ENCODE peak calls at places on chromosome X, in four cellular contexts. B, J, R and O are unnamed samples.

GRCh38 chrX:9231491-9231890 is 197.6 kb upstream of the FAM9B start:
- DNase-seq in B (no peak), J (no peak), R (no peak), O (peak)

GRCh38 chrX:69538321-69538876 is 34.3 kb downstream of the NALF2 start:
- DNase-seq in B (peak), J (peak), R (peak), O (peak)

GRCh38 chrX:41837270-41837944 is 85.9 kb downstream of the CASK start:
- DNase-seq in B (no peak), J (no peak), R (no peak), O (no peak)

GRCh38 chrX:132442674-132443073 is 46.2 kb downstream of the MBNL3 start:
- DNase-seq in B (no peak), J (no peak), R (no peak), O (peak)

GRCh38 chrX:45806410-45807121 is 605.9 kb upstream of the DIPK2B start:
- DNase-seq in B (no peak), J (no peak), R (no peak), O (peak)

GRCh38 chrX:32530802-32531403 is 680.4 kb downstream of the DMD start:
- DNase-seq in B (no peak), J (no peak), R (no peak), O (peak)

GRCh38 chrX:30615229-30615628 is 37.7 kb upstream of the TASL start:
- DNase-seq in B (no peak), J (no peak), R (no peak), O (no peak)

GRCh38 chrX:12494400-12495138 is 296.6 kb upstream of the PRPS2 start:
- DNase-seq in B (no peak), J (no peak), R (no peak), O (no peak)

GRCh38 chrX:153539171-153539978 is 21.9 kb downstream of the ATP2B3 start:
- DNase-seq in B (peak), J (peak), R (peak), O (peak)

GRCh38 chrX:11111947-11112346 is 815 bp downstream of the HCCS start:
- DNase-seq in B (no peak), J (no peak), R (no peak), O (no peak)

GRCh38 chrX:55379396-55379795 is 72.5 kb upstream of the MAGEH1 start:
- DNase-seq in B (no peak), J (no peak), R (no peak), O (no peak)

GRCh38 chrX:14936561-14936960 is 63.3 kb downstream of the MOSPD2 start:
- DNase-seq in B (peak), J (no peak), R (no peak), O (peak)

GRCh38 chrX:12977761-12978204 is 2.9 kb downstream of the TMSB4X start:
- DNase-seq in B (no peak), J (no peak), R (no peak), O (no peak)

GRCh38 chrX:68018248-68019203 is 414.8 kb downstream of the OPHN1 start:
- DNase-seq in B (no peak), J (peak), R (no peak), O (peak)

GRCh38 chrX:49276671-49277519 is 7.3 kb downstream of the PPP1R3F start:
- DNase-seq in B (peak), J (no peak), R (no peak), O (no peak)

GRCh38 chrX:134254511-134254910 is 17.5 kb downstream of the CCDC160 start:
- DNase-seq in B (no peak), J (no peak), R (no peak), O (no peak)

GRCh38 chrX:119604778-119605177 is 1.4 kb downstream of the NKRF start:
- DNase-seq in B (no peak), J (no peak), R (no peak), O (peak)

GRCh38 chrX:455199-455598 is 68.5 kb upstream of the PPP2R3B start:
- DNase-seq in B (no peak), J (no peak), R (no peak), O (no peak)

GRCh38 chrX:16587776-16588175 is 62.2 kb upstream of the S100G start:
- DNase-seq in B (no peak), J (no peak), R (no peak), O (no peak)

GRCh38 chrX:120224388-120224787 is 26.2 kb upstream of the ZBTB33 start:
- DNase-seq in B (no peak), J (no peak), R (no peak), O (no peak)

GRCh38 chrX:110569506-110569905 is 210.9 kb downstream of the RTL9 start:
- DNase-seq in B (no peak), J (no peak), R (no peak), O (no peak)

GRCh38 chrX:154325541-154325940 is 29.9 kb downstream of the TKTL1 start:
- DNase-seq in B (no peak), J (no peak), R (no peak), O (peak)

GRCh38 chrX:2497961-2498780 is 2.6 kb downstream of the DHRSX start:
- DNase-seq in B (no peak), J (no peak), R (no peak), O (peak)

GRCh38 chrX:23317799-23318724 is 16.6 kb upstream of the PTCHD1 start:
- DNase-seq in B (no peak), J (peak), R (no peak), O (peak)

GRCh38 chrX:2584216-2584615 is 83.4 kb upstream of the DHRSX start:
- DNase-seq in B (no peak), J (peak), R (no peak), O (no peak)

GRCh38 chrX:136954930-136955329 is 74.4 kb upstream of the RBMX start:
- DNase-seq in B (no peak), J (peak), R (no peak), O (peak)

GRCh38 chrX:24355095-24355494 is 5.3 kb upstream of the SUPT20HL1 start:
- DNase-seq in B (no peak), J (no peak), R (no peak), O (no peak)

GRCh38 chrX:312621-313331 is 5.8 kb downstream of the GTPBP6 start:
- DNase-seq in B (no peak), J (no peak), R (no peak), O (no peak)

GRCh38 chrX:27186671-27187070 is 276.5 kb downstream of the PPP4R3C start:
- DNase-seq in B (no peak), J (peak), R (no peak), O (peak)

GRCh38 chrX:48826876-48827653 is 752 bp downstream of the ERAS start:
- DNase-seq in B (no peak), J (peak), R (no peak), O (no peak)

GRCh38 chrX:24235084-24235710 is 78.7 kb downstream of the SUPT20HL2 start:
- DNase-seq in B (no peak), J (no peak), R (no peak), O (no peak)

GRCh38 chrX:129931411-129932136 is 25.6 kb downstream of the UTP14A start:
- DNase-seq in B (peak), J (peak), R (peak), O (peak)

GRCh38 chrX:131287556-131288179 is 1.4 kb downstream of the IGSF1 start:
- DNase-seq in B (no peak), J (no peak), R (no peak), O (no peak)

GRCh38 chrX:5957506-5957905 is 271.2 kb downstream of the NLGN4X start:
- DNase-seq in B (no peak), J (no peak), R (no peak), O (no peak)

GRCh38 chrX:130299279-130300009 is 30.7 kb upstream of the ZNF280C start:
- DNase-seq in B (no peak), J (peak), R (no peak), O (no peak)

GRCh38 chrX:66004928-66005831 is 34.7 kb downstream of the VSIG4 start:
- DNase-seq in B (no peak), J (no peak), R (no peak), O (no peak)

GRCh38 chrX:118117069-118117405 is 427 bp upstream of the KLHL13 start:
- DNase-seq in B (no peak), J (no peak), R (no peak), O (no peak)

GRCh38 chrX:131763674-131764073 is 219.8 kb downstream of the OR13H1 start:
- DNase-seq in B (peak), J (peak), R (peak), O (no peak)

GRCh38 chrX:134999469-134999868 is 8.7 kb downstream of the SMIM10 start:
- DNase-seq in B (no peak), J (peak), R (no peak), O (peak)

GRCh38 chrX:139971394-139971749 is 6.1 kb upstream of the CXorf66 start:
- DNase-seq in B (no peak), J (no peak), R (no peak), O (no peak)
- H3K4me3 ChIP-seq in B (no peak), J (no peak), R (no peak), O (no peak)

GRCh38 chrX:100647095-100647494 is 3.1 kb downstream of the SRPX2 start:
- DNase-seq in B (peak), J (no peak), R (no peak), O (peak)
- TF ChIP-seq CTCF in B (no peak), J (no peak), R (no peak), O (peak)

GRCh38 chrX:78330540-78330939 is 3.1 kb upstream of the CYSLTR1 start:
- DNase-seq in B (no peak), J (no peak), R (no peak), O (no peak)

GRCh38 chrX:78330068-78330467 is 2.7 kb upstream of the CYSLTR1 start:
- DNase-seq in B (no peak), J (no peak), R (no peak), O (no peak)

GRCh38 chrX:78329486-78329885 is 2.1 kb upstream of the CYSLTR1 start:
- DNase-seq in B (no peak), J (no peak), R (no peak), O (no peak)

GRCh38 chrX:78331708-78332107 is 4.3 kb upstream of the CYSLTR1 start:
- DNase-seq in B (no peak), J (no peak), R (no peak), O (no peak)

DNA sequence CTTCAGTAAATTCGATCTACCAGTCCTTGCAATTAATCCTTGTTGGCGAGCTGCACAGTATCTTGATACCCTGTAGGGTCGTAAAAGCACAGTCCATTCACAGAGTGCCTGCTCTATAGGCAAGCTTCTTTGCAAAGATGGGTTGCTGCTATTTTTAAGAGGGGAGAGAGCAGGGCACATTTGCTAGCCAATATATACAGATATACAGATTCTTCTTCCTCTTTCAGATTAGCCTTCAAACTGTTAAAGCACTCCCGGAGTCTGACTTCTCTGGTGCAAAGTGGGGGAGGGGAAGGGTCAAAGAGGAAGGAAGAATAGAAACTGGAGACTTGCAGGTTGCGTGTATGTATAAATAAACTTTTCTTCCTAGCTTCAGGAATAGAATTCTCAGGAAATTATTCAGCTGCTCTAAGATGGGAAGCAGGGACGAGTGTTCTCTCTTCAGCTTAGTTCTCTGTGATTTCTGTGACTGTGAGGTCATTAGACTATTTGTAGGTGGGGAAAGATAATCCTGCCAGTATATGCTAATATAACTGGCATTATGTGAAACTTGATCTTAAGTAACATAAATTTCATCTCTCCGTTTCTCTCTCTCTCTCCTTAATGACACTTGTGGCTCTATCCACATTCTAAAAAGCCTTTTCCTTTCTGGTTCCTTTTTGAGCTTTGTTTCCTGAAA is at the start of gene CYSLTR1:
- DNase-seq in B (no peak), J (no peak), R (no peak), O (no peak)
- H3K4me3 ChIP-seq in B (no peak), J (no peak), R (no peak), O (no peak)

GRCh38 chrX:149505671-149506070 is 565 bp upstream of the IDS start:
- DNase-seq in B (no peak), J (no peak), R (no peak), O (no peak)

GRCh38 chrX:149508467-149508866 is 3.4 kb upstream of the IDS start:
- DNase-seq in B (no peak), J (no peak), R (no peak), O (no peak)

GRCh38 chrX:149504915-149505651 is at the start of gene IDS:
- DNase-seq in B (peak), J (peak), R (peak), O (peak)

GRCh38 chrX:149506349-149506748 is 1.2 kb upstream of the IDS start:
- DNase-seq in B (no peak), J (no peak), R (no peak), O (no peak)

GRCh38 chrX:149504226-149504914 is 736 bp downstream of the IDS start:
- DNase-seq in B (no peak), J (peak), R (no peak), O (no peak)
- TF ChIP-seq CTCF in B (no peak), J (peak), R (no peak), O (peak)

GRCh38 chrX:47484885-47485284 is 1.9 kb upstream of the ZNF41 start:
- DNase-seq in B (no peak), J (no peak), R (no peak), O (no peak)
- H3K4me3 ChIP-seq in B (no peak), J (peak), R (no peak), O (no peak)

GRCh38 chrX:71870337-71871098 is 40.1 kb upstream of the NHSL2 start:
- DNase-seq in B (no peak), J (no peak), R (no peak), O (peak)
- TF ChIP-seq CTCF in B (no peak), J (peak), R (no peak), O (peak)

GRCh38 chrX:38214551-38214950 is 6.1 kb downstream of the SRPX start:
- DNase-seq in B (no peak), J (no peak), R (no peak), O (no peak)
- H3K4me3 ChIP-seq in B (no peak), J (no peak), R (no peak), O (no peak)

GRCh38 chrX:124018031-124018430 is 56.5 kb downstream of the STAG2 start:
- DNase-seq in B (no peak), J (no peak), R (no peak), O (peak)
- TF ChIP-seq CTCF in B (no peak), J (peak), R (no peak), O (no peak)

GRCh38 chrX:103607385-103608304 is at the start of gene TCEAL3:
- DNase-seq in B (peak), J (peak), R (no peak), O (peak)
- H3K4me3 ChIP-seq in B (peak), J (peak), R (peak), O (peak)

DNA sequence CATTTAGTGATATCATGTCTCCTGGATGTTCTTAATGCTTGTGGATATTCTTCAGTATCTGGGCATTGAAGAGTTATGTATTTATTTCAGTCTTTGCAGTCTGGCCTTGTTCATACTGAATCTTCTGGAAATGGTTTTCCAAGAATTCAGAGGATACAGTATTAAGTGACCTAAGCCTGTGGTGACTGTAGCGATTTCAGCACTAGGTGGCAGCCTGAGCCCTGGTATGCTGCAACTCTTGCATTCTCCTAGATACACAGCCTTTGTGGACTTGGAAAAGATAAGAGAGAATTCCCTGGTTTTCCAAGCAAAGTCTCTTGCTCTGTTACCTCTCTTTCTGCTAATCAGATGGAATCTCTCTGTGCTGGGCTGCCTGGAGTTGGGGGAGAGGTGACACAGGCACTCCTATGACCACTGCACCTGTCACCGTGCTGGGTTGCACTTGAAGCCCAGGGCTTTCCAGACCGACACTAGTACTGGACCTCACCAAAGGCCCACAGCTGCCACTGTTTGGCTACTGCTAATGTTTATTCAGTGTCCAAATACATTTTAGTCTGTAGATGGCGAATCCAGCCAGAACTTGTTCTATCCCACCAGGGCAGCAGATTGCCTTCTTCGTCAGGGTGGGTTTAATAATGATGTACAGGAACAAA is 19.3 kb upstream of the SPIN2A start:
- DNase-seq in B (no peak), J (no peak), R (no peak), O (peak)
- TF ChIP-seq CTCF in B (no peak), J (peak), R (no peak), O (peak)